ENCODE peak calls at places on chromosomes 1 and 21, in ten cellular contexts. One of them, this sample, is unnamed.

GRCh38 chr1:31101147-31101502 is 35.6 kb upstream of the PUM1 start:
- DNase-seq in occipital lobe: no peak
- DNase-seq in GM20000: no peak
- DNase-seq in GM13977: no peak
- DNase-seq in AG20443: peak
- DNase-seq in effector memory CD8-positive, alpha-beta T cell: no peak
- DNase-seq in activated T-cell treated with anti-CD3 and anti-CD28 coated beads for 24 hours: no peak
- DNase-seq in NCI-H69: peak
- DNase-seq in astrocyte of the spinal cord: peak
- DNase-seq in fibroblast of mammary gland: peak
- DNase-seq in this sample: no peak

GRCh38 chr1:207605444-207606361 is 39.2 kb upstream of the CR1L start:
- DNase-seq in NCI-H69: no peak
- DNase-seq in effector memory CD8-positive, alpha-beta T cell: no peak
- DNase-seq in GM13977: no peak
- DNase-seq in astrocyte of the spinal cord: no peak
- DNase-seq in occipital lobe: no peak
- DNase-seq in activated T-cell treated with anti-CD3 and anti-CD28 coated beads for 24 hours: no peak
- DNase-seq in GM20000: no peak
- DNase-seq in fibroblast of mammary gland: peak
- DNase-seq in AG20443: no peak
- DNase-seq in this sample: no peak

GRCh38 chr1:116486424-116486823 is 84.4 kb downstream of the CD58 start:
- DNase-seq in effector memory CD8-positive, alpha-beta T cell: no peak
- DNase-seq in activated T-cell treated with anti-CD3 and anti-CD28 coated beads for 24 hours: no peak
- DNase-seq in fibroblast of mammary gland: peak
- DNase-seq in NCI-H69: no peak
- DNase-seq in occipital lobe: no peak
- DNase-seq in GM20000: no peak
- DNase-seq in astrocyte of the spinal cord: peak
- DNase-seq in AG20443: peak
- DNase-seq in GM13977: no peak
- DNase-seq in this sample: no peak

GRCh38 chr1:155247667-155248563 is 7.4 kb downstream of the ENTREP3 start:
- DNase-seq in activated T-cell treated with anti-CD3 and anti-CD28 coated beads for 24 hours: no peak
- DNase-seq in astrocyte of the spinal cord: no peak
- DNase-seq in GM20000: no peak
- DNase-seq in effector memory CD8-positive, alpha-beta T cell: no peak
- DNase-seq in occipital lobe: no peak
- DNase-seq in fibroblast of mammary gland: no peak
- DNase-seq in AG20443: no peak
- DNase-seq in GM13977: no peak
- DNase-seq in NCI-H69: no peak
- DNase-seq in this sample: no peak

GRCh38 chr1:89932598-89933364 is 62.1 kb upstream of the ZNF326 start:
- DNase-seq in GM13977: no peak
- DNase-seq in astrocyte of the spinal cord: no peak
- DNase-seq in fibroblast of mammary gland: no peak
- DNase-seq in NCI-H69: no peak
- DNase-seq in AG20443: no peak
- DNase-seq in activated T-cell treated with anti-CD3 and anti-CD28 coated beads for 24 hours: no peak
- DNase-seq in occipital lobe: no peak
- DNase-seq in effector memory CD8-positive, alpha-beta T cell: no peak
- DNase-seq in GM20000: no peak
- DNase-seq in this sample: no peak

GRCh38 chr1:160834945-160835565 is 27.6 kb downstream of the CD244 start:
- DNase-seq in GM20000: peak
- DNase-seq in AG20443: no peak
- DNase-seq in astrocyte of the spinal cord: no peak
- DNase-seq in GM13977: peak
- DNase-seq in NCI-H69: peak
- DNase-seq in activated T-cell treated with anti-CD3 and anti-CD28 coated beads for 24 hours: no peak
- DNase-seq in fibroblast of mammary gland: peak
- DNase-seq in occipital lobe: no peak
- DNase-seq in effector memory CD8-positive, alpha-beta T cell: peak
- DNase-seq in this sample: peak

GRCh38 chr1:13540871-13541270 is 27.1 kb upstream of the LRRC38 start:
- DNase-seq in GM13977: no peak
- DNase-seq in AG20443: no peak
- DNase-seq in effector memory CD8-positive, alpha-beta T cell: no peak
- DNase-seq in occipital lobe: no peak
- DNase-seq in astrocyte of the spinal cord: no peak
- DNase-seq in activated T-cell treated with anti-CD3 and anti-CD28 coated beads for 24 hours: no peak
- DNase-seq in fibroblast of mammary gland: no peak
- DNase-seq in GM20000: no peak
- DNase-seq in NCI-H69: no peak
- DNase-seq in this sample: peak

GRCh38 chr21:45414396-45415187 is 9.6 kb downstream of the COL18A1 start:
- DNase-seq in AG20443: no peak
- DNase-seq in fibroblast of mammary gland: no peak
- DNase-seq in NCI-H69: no peak
- DNase-seq in GM13977: no peak
- DNase-seq in effector memory CD8-positive, alpha-beta T cell: no peak
- DNase-seq in astrocyte of the spinal cord: no peak
- DNase-seq in activated T-cell treated with anti-CD3 and anti-CD28 coated beads for 24 hours: no peak
- DNase-seq in GM20000: no peak
- DNase-seq in occipital lobe: no peak
- DNase-seq in this sample: no peak

GRCh38 chr1:40703316-40703715 is 11.8 kb downstream of the NFYC start:
- DNase-seq in activated T-cell treated with anti-CD3 and anti-CD28 coated beads for 24 hours: no peak
- DNase-seq in fibroblast of mammary gland: peak
- DNase-seq in effector memory CD8-positive, alpha-beta T cell: no peak
- DNase-seq in AG20443: peak
- DNase-seq in NCI-H69: peak
- DNase-seq in astrocyte of the spinal cord: peak
- DNase-seq in GM20000: no peak
- DNase-seq in occipital lobe: no peak
- DNase-seq in GM13977: no peak
- DNase-seq in this sample: no peak

GRCh38 chr21:15826147-15826780 is 96.5 kb downstream of the USP25 start:
- DNase-seq in fibroblast of mammary gland: peak
- DNase-seq in AG20443: peak
- DNase-seq in NCI-H69: peak
- DNase-seq in effector memory CD8-positive, alpha-beta T cell: peak
- DNase-seq in astrocyte of the spinal cord: peak
- DNase-seq in GM13977: peak
- DNase-seq in occipital lobe: no peak
- DNase-seq in GM20000: peak
- DNase-seq in activated T-cell treated with anti-CD3 and anti-CD28 coated beads for 24 hours: peak
- DNase-seq in this sample: peak

GRCh38 chr1:151993084-151993733 is 450 bp downstream of the S100A10 start:
- DNase-seq in GM13977: no peak
- DNase-seq in activated T-cell treated with anti-CD3 and anti-CD28 coated beads for 24 hours: no peak
- DNase-seq in occipital lobe: no peak
- DNase-seq in astrocyte of the spinal cord: no peak
- DNase-seq in AG20443: no peak
- DNase-seq in effector memory CD8-positive, alpha-beta T cell: peak
- DNase-seq in GM20000: peak
- DNase-seq in fibroblast of mammary gland: no peak
- DNase-seq in NCI-H69: peak
- DNase-seq in this sample: no peak

GRCh38 chr21:37915941-37916794 is at the start of gene KCNJ6:
- DNase-seq in occipital lobe: peak
- DNase-seq in NCI-H69: peak
- DNase-seq in astrocyte of the spinal cord: peak
- DNase-seq in effector memory CD8-positive, alpha-beta T cell: no peak
- DNase-seq in GM20000: no peak
- DNase-seq in AG20443: peak
- DNase-seq in GM13977: no peak
- DNase-seq in activated T-cell treated with anti-CD3 and anti-CD28 coated beads for 24 hours: no peak
- DNase-seq in fibroblast of mammary gland: peak
- DNase-seq in this sample: peak

GRCh38 chr1:31570228-31570627 is 6.1 kb upstream of the TINAGL1 start:
- DNase-seq in fibroblast of mammary gland: no peak
- DNase-seq in GM20000: no peak
- DNase-seq in GM13977: no peak
- DNase-seq in NCI-H69: no peak
- DNase-seq in activated T-cell treated with anti-CD3 and anti-CD28 coated beads for 24 hours: no peak
- DNase-seq in effector memory CD8-positive, alpha-beta T cell: no peak
- DNase-seq in occipital lobe: no peak
- DNase-seq in AG20443: no peak
- DNase-seq in astrocyte of the spinal cord: no peak
- DNase-seq in this sample: no peak

GRCh38 chr1:186155594-186155993 is 219.5 kb downstream of the TPR start:
- DNase-seq in GM13977: peak
- DNase-seq in activated T-cell treated with anti-CD3 and anti-CD28 coated beads for 24 hours: no peak
- DNase-seq in GM20000: peak
- DNase-seq in occipital lobe: no peak
- DNase-seq in effector memory CD8-positive, alpha-beta T cell: no peak
- DNase-seq in fibroblast of mammary gland: peak
- DNase-seq in astrocyte of the spinal cord: peak
- DNase-seq in AG20443: peak
- DNase-seq in NCI-H69: peak
- DNase-seq in this sample: peak

GRCh38 chr1:58402444-58402843 is 144.1 kb downstream of the OMA1 start:
- DNase-seq in fibroblast of mammary gland: peak
- DNase-seq in activated T-cell treated with anti-CD3 and anti-CD28 coated beads for 24 hours: no peak
- DNase-seq in AG20443: no peak
- DNase-seq in occipital lobe: no peak
- DNase-seq in effector memory CD8-positive, alpha-beta T cell: no peak
- DNase-seq in astrocyte of the spinal cord: no peak
- DNase-seq in NCI-H69: no peak
- DNase-seq in GM20000: no peak
- DNase-seq in GM13977: no peak
- DNase-seq in this sample: no peak

GRCh38 chr1:167671727-167672511 is 41.9 kb downstream of the RCSD1 start:
- DNase-seq in effector memory CD8-positive, alpha-beta T cell: no peak
- DNase-seq in GM20000: no peak
- DNase-seq in fibroblast of mammary gland: no peak
- DNase-seq in AG20443: no peak
- DNase-seq in NCI-H69: no peak
- DNase-seq in GM13977: no peak
- DNase-seq in astrocyte of the spinal cord: no peak
- DNase-seq in occipital lobe: no peak
- DNase-seq in activated T-cell treated with anti-CD3 and anti-CD28 coated beads for 24 hours: no peak
- DNase-seq in this sample: no peak

GRCh38 chr1:39214021-39214713 is 9.7 kb downstream of the MACF1 start:
- DNase-seq in fibroblast of mammary gland: no peak
- DNase-seq in occipital lobe: peak
- DNase-seq in activated T-cell treated with anti-CD3 and anti-CD28 coated beads for 24 hours: no peak
- DNase-seq in effector memory CD8-positive, alpha-beta T cell: no peak
- DNase-seq in GM13977: no peak
- DNase-seq in NCI-H69: no peak
- DNase-seq in astrocyte of the spinal cord: no peak
- DNase-seq in AG20443: no peak
- DNase-seq in GM20000: no peak
- DNase-seq in this sample: peak

GRCh38 chr1:178566187-178566586 is 53.3 kb downstream of the TEX35 start:
- DNase-seq in GM13977: no peak
- DNase-seq in astrocyte of the spinal cord: no peak
- DNase-seq in activated T-cell treated with anti-CD3 and anti-CD28 coated beads for 24 hours: no peak
- DNase-seq in GM20000: no peak
- DNase-seq in effector memory CD8-positive, alpha-beta T cell: no peak
- DNase-seq in NCI-H69: no peak
- DNase-seq in occipital lobe: no peak
- DNase-seq in fibroblast of mammary gland: peak
- DNase-seq in AG20443: no peak
- DNase-seq in this sample: no peak

GRCh38 chr1:116556289-116557006 is 14.4 kb downstream of the CD58 start:
- DNase-seq in astrocyte of the spinal cord: peak
- DNase-seq in AG20443: peak
- DNase-seq in GM13977: no peak
- DNase-seq in effector memory CD8-positive, alpha-beta T cell: peak
- DNase-seq in NCI-H69: peak
- DNase-seq in GM20000: peak
- DNase-seq in activated T-cell treated with anti-CD3 and anti-CD28 coated beads for 24 hours: peak
- DNase-seq in occipital lobe: peak
- DNase-seq in fibroblast of mammary gland: peak
- DNase-seq in this sample: no peak

GRCh38 chr1:35962952-35963351 is 32.0 kb downstream of the AGO3 start:
- DNase-seq in occipital lobe: no peak
- DNase-seq in GM13977: no peak
- DNase-seq in astrocyte of the spinal cord: no peak
- DNase-seq in GM20000: no peak
- DNase-seq in fibroblast of mammary gland: no peak
- DNase-seq in AG20443: no peak
- DNase-seq in activated T-cell treated with anti-CD3 and anti-CD28 coated beads for 24 hours: no peak
- DNase-seq in NCI-H69: no peak
- DNase-seq in effector memory CD8-positive, alpha-beta T cell: no peak
- DNase-seq in this sample: no peak

GRCh38 chr1:203038891-203039608 is 12.8 kb downstream of the PPFIA4 start:
- DNase-seq in effector memory CD8-positive, alpha-beta T cell: peak
- DNase-seq in fibroblast of mammary gland: peak
- DNase-seq in astrocyte of the spinal cord: peak
- DNase-seq in GM13977: peak
- DNase-seq in GM20000: peak
- DNase-seq in occipital lobe: peak
- DNase-seq in activated T-cell treated with anti-CD3 and anti-CD28 coated beads for 24 hours: peak
- DNase-seq in NCI-H69: peak
- DNase-seq in AG20443: peak
- DNase-seq in this sample: peak

GRCh38 chr1:202268032-202268431 is 73.7 kb downstream of the UBE2T start:
- DNase-seq in GM20000: no peak
- DNase-seq in effector memory CD8-positive, alpha-beta T cell: no peak
- DNase-seq in fibroblast of mammary gland: no peak
- DNase-seq in activated T-cell treated with anti-CD3 and anti-CD28 coated beads for 24 hours: no peak
- DNase-seq in GM13977: no peak
- DNase-seq in astrocyte of the spinal cord: no peak
- DNase-seq in occipital lobe: no peak
- DNase-seq in NCI-H69: peak
- DNase-seq in AG20443: no peak
- DNase-seq in this sample: no peak

GRCh38 chr1:225819346-225820192 is 9.6 kb downstream of the EPHX1 start:
- DNase-seq in occipital lobe: no peak
- DNase-seq in AG20443: no peak
- DNase-seq in GM13977: no peak
- DNase-seq in effector memory CD8-positive, alpha-beta T cell: no peak
- DNase-seq in GM20000: no peak
- DNase-seq in astrocyte of the spinal cord: no peak
- DNase-seq in fibroblast of mammary gland: no peak
- DNase-seq in activated T-cell treated with anti-CD3 and anti-CD28 coated beads for 24 hours: no peak
- DNase-seq in NCI-H69: no peak
- DNase-seq in this sample: no peak

GRCh38 chr1:225228871-225229303 is 199.0 kb downstream of the LBR start:
- DNase-seq in activated T-cell treated with anti-CD3 and anti-CD28 coated beads for 24 hours: no peak
- DNase-seq in astrocyte of the spinal cord: no peak
- DNase-seq in AG20443: no peak
- DNase-seq in fibroblast of mammary gland: no peak
- DNase-seq in GM13977: no peak
- DNase-seq in GM20000: no peak
- DNase-seq in NCI-H69: no peak
- DNase-seq in effector memory CD8-positive, alpha-beta T cell: no peak
- DNase-seq in occipital lobe: no peak
- DNase-seq in this sample: no peak

GRCh38 chr1:86757272-86757984 is 53.1 kb downstream of the SH3GLB1 start:
- DNase-seq in fibroblast of mammary gland: peak
- DNase-seq in GM13977: no peak
- DNase-seq in activated T-cell treated with anti-CD3 and anti-CD28 coated beads for 24 hours: no peak
- DNase-seq in NCI-H69: no peak
- DNase-seq in occipital lobe: no peak
- DNase-seq in astrocyte of the spinal cord: peak
- DNase-seq in effector memory CD8-positive, alpha-beta T cell: no peak
- DNase-seq in GM20000: no peak
- DNase-seq in AG20443: peak
- DNase-seq in this sample: peak

GRCh38 chr1:27787895-27788294 is 14.9 kb downstream of the STX12 start:
- DNase-seq in activated T-cell treated with anti-CD3 and anti-CD28 coated beads for 24 hours: no peak
- DNase-seq in effector memory CD8-positive, alpha-beta T cell: no peak
- DNase-seq in NCI-H69: no peak
- DNase-seq in fibroblast of mammary gland: peak
- DNase-seq in astrocyte of the spinal cord: peak
- DNase-seq in GM13977: no peak
- DNase-seq in GM20000: no peak
- DNase-seq in occipital lobe: no peak
- DNase-seq in AG20443: peak
- DNase-seq in this sample: no peak

GRCh38 chr1:119587328-119587727 is 60.7 kb downstream of the ZNF697 start:
- DNase-seq in fibroblast of mammary gland: no peak
- DNase-seq in AG20443: peak
- DNase-seq in astrocyte of the spinal cord: peak
- DNase-seq in GM20000: no peak
- DNase-seq in occipital lobe: no peak
- DNase-seq in NCI-H69: peak
- DNase-seq in activated T-cell treated with anti-CD3 and anti-CD28 coated beads for 24 hours: no peak
- DNase-seq in GM13977: no peak
- DNase-seq in effector memory CD8-positive, alpha-beta T cell: no peak
- DNase-seq in this sample: no peak

GRCh38 chr1:169460193-169460833 is 25.4 kb downstream of the SLC19A2 start:
- DNase-seq in occipital lobe: no peak
- DNase-seq in AG20443: peak
- DNase-seq in effector memory CD8-positive, alpha-beta T cell: no peak
- DNase-seq in NCI-H69: no peak
- DNase-seq in astrocyte of the spinal cord: peak
- DNase-seq in activated T-cell treated with anti-CD3 and anti-CD28 coated beads for 24 hours: no peak
- DNase-seq in fibroblast of mammary gland: peak
- DNase-seq in GM20000: no peak
- DNase-seq in GM13977: no peak
- DNase-seq in this sample: no peak